ENCODE peak calls at places on chromosomes 2 and 18, in seven cellular contexts. One of them, this sample, is unnamed.

GRCh38 chr2:130819915-130820861 is 16.5 kb upstream of the ARHGEF4 start:
- DNase-seq in cardiac muscle cell: peak; percentile 60
- DNase-seq in lung: no peak
- DNase-seq in lower lobe of right lung: no peak
- DNase-seq in MM.1S: no peak
- DNase-seq in colonic mucosa: no peak
- DNase-seq in astrocyte: no peak
- DNase-seq in this sample: peak; percentile 86

GRCh38 chr2:11155326-11156059 is at the start of gene SLC66A3:
- DNase-seq in cardiac muscle cell: peak; percentile 95
- DNase-seq in lung: no peak
- DNase-seq in lower lobe of right lung: peak; percentile 91
- DNase-seq in MM.1S: peak; percentile 88
- DNase-seq in colonic mucosa: peak; percentile 34
- DNase-seq in astrocyte: peak; percentile 75
- DNase-seq in this sample: no peak

GRCh38 chr2:71611247-71611646 is 157.9 kb downstream of the DYSF start:
- DNase-seq in cardiac muscle cell: no peak
- DNase-seq in lung: peak; percentile 25
- DNase-seq in lower lobe of right lung: peak; percentile 20
- DNase-seq in MM.1S: no peak
- DNase-seq in colonic mucosa: peak; percentile 12
- DNase-seq in astrocyte: no peak
- DNase-seq in this sample: peak; percentile 21

GRCh38 chr2:28296243-28296642 is 96.4 kb upstream of the FOSL2 start:
- DNase-seq in cardiac muscle cell: no peak
- DNase-seq in lung: no peak
- DNase-seq in lower lobe of right lung: no peak
- DNase-seq in MM.1S: no peak
- DNase-seq in colonic mucosa: no peak
- DNase-seq in astrocyte: peak; percentile 77
- DNase-seq in this sample: no peak

GRCh38 chr18:12011962-12012549 is 30.7 kb downstream of the IMPA2 start:
- DNase-seq in cardiac muscle cell: no peak
- DNase-seq in lung: no peak
- DNase-seq in lower lobe of right lung: peak; percentile 60
- DNase-seq in MM.1S: no peak
- DNase-seq in colonic mucosa: peak; percentile 64
- DNase-seq in astrocyte: no peak
- DNase-seq in this sample: no peak

GRCh38 chr2:200089040-200089755 is 133.8 kb downstream of the MAIP1 start:
- DNase-seq in cardiac muscle cell: no peak
- DNase-seq in lung: no peak
- DNase-seq in lower lobe of right lung: no peak
- DNase-seq in MM.1S: no peak
- DNase-seq in colonic mucosa: no peak
- DNase-seq in astrocyte: peak; percentile 22
- DNase-seq in this sample: peak; percentile 13

GRCh38 chr2:16666453-16666801 is 793 bp upstream of the CYRIA start:
- DNase-seq in cardiac muscle cell: no peak
- DNase-seq in lung: no peak
- DNase-seq in lower lobe of right lung: no peak
- DNase-seq in MM.1S: no peak
- DNase-seq in colonic mucosa: no peak
- DNase-seq in astrocyte: peak; percentile 76
- DNase-seq in this sample: peak; percentile 38

GRCh38 chr2:108367776-108368175 is 10.0 kb upstream of the SULT1C4 start:
- DNase-seq in cardiac muscle cell: no peak
- DNase-seq in lung: no peak
- DNase-seq in lower lobe of right lung: no peak
- DNase-seq in MM.1S: no peak
- DNase-seq in colonic mucosa: no peak
- DNase-seq in astrocyte: no peak
- DNase-seq in this sample: no peak

GRCh38 chr2:67486041-67486796 is 89.1 kb downstream of the ETAA1 start:
- DNase-seq in cardiac muscle cell: no peak
- DNase-seq in lung: peak; percentile 58
- DNase-seq in lower lobe of right lung: peak; percentile 58
- DNase-seq in MM.1S: no peak
- DNase-seq in colonic mucosa: no peak
- DNase-seq in astrocyte: peak; percentile 39
- DNase-seq in this sample: no peak

GRCh38 chr18:35688757-35689156 is 107.2 kb downstream of the GALNT1 start:
- DNase-seq in cardiac muscle cell: no peak
- DNase-seq in lung: no peak
- DNase-seq in lower lobe of right lung: no peak
- DNase-seq in MM.1S: peak; percentile 56
- DNase-seq in colonic mucosa: no peak
- DNase-seq in astrocyte: no peak
- DNase-seq in this sample: no peak

GRCh38 chr2:21690005-21690404 is 566.2 kb downstream of the TDRD15 start:
- DNase-seq in cardiac muscle cell: no peak
- DNase-seq in lung: no peak
- DNase-seq in lower lobe of right lung: no peak
- DNase-seq in MM.1S: no peak
- DNase-seq in colonic mucosa: no peak
- DNase-seq in astrocyte: no peak
- DNase-seq in this sample: no peak

GRCh38 chr18:7626922-7627440 is 59.9 kb downstream of the PTPRM start:
- DNase-seq in cardiac muscle cell: no peak
- DNase-seq in lung: no peak
- DNase-seq in lower lobe of right lung: no peak
- DNase-seq in MM.1S: no peak
- DNase-seq in colonic mucosa: no peak
- DNase-seq in astrocyte: peak; percentile 72
- DNase-seq in this sample: peak; percentile 26

GRCh38 chr2:51903728-51904127 is 871.8 kb upstream of the NRXN1 start:
- DNase-seq in cardiac muscle cell: no peak
- DNase-seq in lung: no peak
- DNase-seq in lower lobe of right lung: no peak
- DNase-seq in MM.1S: no peak
- DNase-seq in colonic mucosa: no peak
- DNase-seq in astrocyte: no peak
- DNase-seq in this sample: no peak

GRCh38 chr18:2513616-2514015 is 57.7 kb downstream of the METTL4 start:
- DNase-seq in cardiac muscle cell: no peak
- DNase-seq in lung: no peak
- DNase-seq in lower lobe of right lung: no peak
- DNase-seq in MM.1S: no peak
- DNase-seq in colonic mucosa: no peak
- DNase-seq in astrocyte: no peak
- DNase-seq in this sample: no peak

GRCh38 chr2:150140777-150141176 is 346.7 kb downstream of the RND3 start:
- DNase-seq in cardiac muscle cell: no peak
- DNase-seq in lung: no peak
- DNase-seq in lower lobe of right lung: no peak
- DNase-seq in MM.1S: no peak
- DNase-seq in colonic mucosa: no peak
- DNase-seq in astrocyte: no peak
- DNase-seq in this sample: no peak

DNA sequence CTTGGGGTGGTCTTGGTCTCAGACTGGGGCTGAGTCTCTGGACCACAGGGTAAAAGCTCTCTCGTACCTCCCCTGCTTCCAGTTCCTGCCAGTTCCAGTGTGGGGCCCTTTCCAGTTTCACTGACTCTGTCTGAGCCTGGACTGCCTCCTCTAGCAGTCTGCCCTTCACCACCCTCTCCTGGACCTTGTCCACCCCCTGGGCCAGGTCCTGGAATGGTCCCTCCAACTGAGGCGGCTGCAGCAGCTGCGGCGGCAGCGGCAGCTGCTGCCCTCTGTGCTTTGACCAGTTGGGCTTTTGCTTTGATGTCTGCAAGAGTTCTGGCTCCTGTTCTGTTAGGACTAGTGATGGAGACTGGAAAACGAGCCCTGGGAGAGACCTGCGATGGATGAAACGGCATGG is 70.7 kb upstream of the DTNB start:
- DNase-seq in cardiac muscle cell: no peak
- DNase-seq in lung: no peak
- DNase-seq in lower lobe of right lung: no peak
- DNase-seq in MM.1S: no peak
- DNase-seq in colonic mucosa: no peak
- DNase-seq in astrocyte: no peak
- DNase-seq in this sample: no peak
- H3K36me3 ChIP-seq in cardiac muscle cell: peaks cover 4% of the 10 kb centered on the region
- H3K36me3 ChIP-seq in lung: peaks cover 13% of the 10 kb centered on the region
- H3K36me3 ChIP-seq in lower lobe of right lung: peaks cover 70% of the 10 kb centered on the region
- H3K36me3 ChIP-seq in MM.1S: no peaks in the 10 kb centered on the region
- H3K36me3 ChIP-seq in colonic mucosa: peaks cover 7% of the 10 kb centered on the region
- H3K36me3 ChIP-seq in astrocyte: peaks cover 18% of the 10 kb centered on the region
- H3K36me3 ChIP-seq in this sample: peaks cover 10% of the 10 kb centered on the region

GRCh38 chr2:112089375-112089774 is 34.3 kb downstream of the TMEM87B start:
- DNase-seq in cardiac muscle cell: no peak
- DNase-seq in lung: no peak
- DNase-seq in lower lobe of right lung: no peak
- DNase-seq in MM.1S: no peak
- DNase-seq in colonic mucosa: no peak
- DNase-seq in astrocyte: no peak
- DNase-seq in this sample: no peak
- H3K36me3 ChIP-seq in cardiac muscle cell: peaks cover 13% of the 10 kb centered on the region
- H3K36me3 ChIP-seq in lung: peaks cover 10% of the 10 kb centered on the region
- H3K36me3 ChIP-seq in lower lobe of right lung: peaks cover 74% of the 10 kb centered on the region
- H3K36me3 ChIP-seq in MM.1S: no peaks in the 10 kb centered on the region
- H3K36me3 ChIP-seq in colonic mucosa: peaks cover 12% of the 10 kb centered on the region
- H3K36me3 ChIP-seq in astrocyte: peaks cover 43% of the 10 kb centered on the region
- H3K36me3 ChIP-seq in this sample: peaks cover 4% of the 10 kb centered on the region

GRCh38 chr2:230874456-230874855 is 9.7 kb downstream of the ITM2C start:
- DNase-seq in cardiac muscle cell: no peak
- DNase-seq in lung: no peak
- DNase-seq in lower lobe of right lung: no peak
- DNase-seq in MM.1S: no peak
- DNase-seq in colonic mucosa: no peak
- DNase-seq in astrocyte: no peak
- DNase-seq in this sample: no peak
- H3K36me3 ChIP-seq in cardiac muscle cell: peaks cover 36% of the 10 kb centered on the region
- H3K36me3 ChIP-seq in lung: no peaks in the 10 kb centered on the region
- H3K36me3 ChIP-seq in lower lobe of right lung: peaks cover 7% of the 10 kb centered on the region
- H3K36me3 ChIP-seq in MM.1S: peaks cover 21% of the 10 kb centered on the region
- H3K36me3 ChIP-seq in colonic mucosa: no peaks in the 10 kb centered on the region
- H3K36me3 ChIP-seq in astrocyte: no peaks in the 10 kb centered on the region
- H3K36me3 ChIP-seq in this sample: peaks cover 50% of the 10 kb centered on the region

GRCh38 chr18:54202851-54203250 is 21.6 kb downstream of the MBD2 start:
- DNase-seq in cardiac muscle cell: no peak
- DNase-seq in lung: no peak
- DNase-seq in lower lobe of right lung: no peak
- DNase-seq in MM.1S: no peak
- DNase-seq in colonic mucosa: no peak
- DNase-seq in astrocyte: no peak
- DNase-seq in this sample: no peak
- H3K36me3 ChIP-seq in cardiac muscle cell: peaks cover 19% of the 10 kb centered on the region
- H3K36me3 ChIP-seq in lung: peaks cover 8% of the 10 kb centered on the region
- H3K36me3 ChIP-seq in lower lobe of right lung: peaks cover 44% of the 10 kb centered on the region
- H3K36me3 ChIP-seq in MM.1S: peaks cover 13% of the 10 kb centered on the region
- H3K36me3 ChIP-seq in colonic mucosa: peaks cover 6% of the 10 kb centered on the region
- H3K36me3 ChIP-seq in astrocyte: peaks cover 11% of the 10 kb centered on the region
- H3K36me3 ChIP-seq in this sample: peaks cover 9% of the 10 kb centered on the region

GRCh38 chr18:24188120-24188519 is 49.3 kb downstream of the CABYR start:
- DNase-seq in cardiac muscle cell: no peak
- DNase-seq in lung: no peak
- DNase-seq in lower lobe of right lung: no peak
- DNase-seq in MM.1S: no peak
- DNase-seq in colonic mucosa: no peak
- DNase-seq in astrocyte: no peak
- DNase-seq in this sample: no peak

GRCh38 chr18:24187689-24188088 is 48.8 kb downstream of the CABYR start:
- DNase-seq in cardiac muscle cell: no peak
- DNase-seq in lung: no peak
- DNase-seq in lower lobe of right lung: no peak
- DNase-seq in MM.1S: no peak
- DNase-seq in colonic mucosa: no peak
- DNase-seq in astrocyte: no peak
- DNase-seq in this sample: no peak

GRCh38 chr18:24187049-24187448 is 48.2 kb downstream of the CABYR start:
- DNase-seq in cardiac muscle cell: no peak
- DNase-seq in lung: no peak
- DNase-seq in lower lobe of right lung: no peak
- DNase-seq in MM.1S: peak; percentile 63
- DNase-seq in colonic mucosa: no peak
- DNase-seq in astrocyte: no peak
- DNase-seq in this sample: no peak

GRCh38 chr18:24189007-24189528 is 50.2 kb downstream of the CABYR start:
- DNase-seq in cardiac muscle cell: no peak
- DNase-seq in lung: no peak
- DNase-seq in lower lobe of right lung: no peak
- DNase-seq in MM.1S: peak; percentile 61
- DNase-seq in colonic mucosa: no peak
- DNase-seq in astrocyte: no peak
- DNase-seq in this sample: no peak

DNA sequence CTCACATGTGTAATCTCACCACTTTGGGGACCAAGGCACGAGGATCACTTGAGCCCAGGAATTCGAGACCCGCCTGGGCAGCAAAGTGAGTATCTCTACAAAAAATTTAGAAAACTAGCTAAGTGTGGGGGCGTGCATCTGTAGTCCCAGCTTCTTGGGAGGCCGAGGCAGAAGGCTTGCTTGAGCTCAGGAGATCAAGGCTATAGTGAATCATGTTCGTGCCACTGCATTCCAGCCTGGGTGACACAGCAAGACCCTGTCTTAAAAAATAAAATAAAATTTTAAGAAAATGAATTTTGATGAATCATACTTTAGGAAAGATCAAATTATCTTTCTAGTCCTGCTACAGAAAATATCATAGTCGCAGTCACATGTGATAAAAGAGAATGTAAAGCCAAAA is 46.9 kb downstream of the CABYR start:
- DNase-seq in cardiac muscle cell: no peak
- DNase-seq in lung: no peak
- DNase-seq in lower lobe of right lung: no peak
- DNase-seq in MM.1S: no peak
- DNase-seq in colonic mucosa: no peak
- DNase-seq in astrocyte: peak; percentile 46
- DNase-seq in this sample: no peak
- H3K36me3 ChIP-seq in cardiac muscle cell: no peaks in the 10 kb centered on the region
- H3K36me3 ChIP-seq in lung: peaks cover 3% of the 10 kb centered on the region
- H3K36me3 ChIP-seq in lower lobe of right lung: peaks cover 8% of the 10 kb centered on the region
- H3K36me3 ChIP-seq in MM.1S: no peaks in the 10 kb centered on the region
- H3K36me3 ChIP-seq in colonic mucosa: no peaks in the 10 kb centered on the region
- H3K36me3 ChIP-seq in astrocyte: no peaks in the 10 kb centered on the region
- H3K36me3 ChIP-seq in this sample: no peaks in the 10 kb centered on the region

DNA sequence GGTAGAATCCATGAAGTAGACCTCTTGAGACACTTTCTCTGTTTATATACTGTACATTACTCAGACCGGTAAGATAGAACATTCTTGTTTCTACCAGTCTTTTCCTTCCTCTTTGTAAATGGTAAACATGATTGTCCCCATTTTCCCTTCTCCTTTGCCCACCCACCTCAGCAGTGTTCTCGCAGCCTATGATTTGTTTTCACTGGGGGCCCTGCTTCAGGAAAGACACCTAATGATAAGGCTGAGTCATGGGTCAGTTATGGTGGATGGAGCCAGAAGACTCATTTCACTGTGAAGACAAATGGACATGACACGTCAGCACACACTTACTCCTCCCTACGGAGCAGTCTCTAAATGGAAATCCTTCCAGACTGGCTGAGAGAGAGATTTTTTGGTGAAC is 23.7 kb downstream of the CENPO start:
- DNase-seq in cardiac muscle cell: no peak
- DNase-seq in lung: no peak
- DNase-seq in lower lobe of right lung: no peak
- DNase-seq in MM.1S: no peak
- DNase-seq in colonic mucosa: peak; percentile 6
- DNase-seq in astrocyte: peak; percentile 93
- DNase-seq in this sample: no peak
- H3K36me3 ChIP-seq in cardiac muscle cell: no peaks in the 10 kb centered on the region
- H3K36me3 ChIP-seq in lung: peaks cover 3% of the 10 kb centered on the region
- H3K36me3 ChIP-seq in lower lobe of right lung: peaks cover 32% of the 10 kb centered on the region
- H3K36me3 ChIP-seq in MM.1S: peaks cover 20% of the 10 kb centered on the region
- H3K36me3 ChIP-seq in colonic mucosa: no peaks in the 10 kb centered on the region
- H3K36me3 ChIP-seq in astrocyte: peaks cover 39% of the 10 kb centered on the region
- H3K36me3 ChIP-seq in this sample: peaks cover 27% of the 10 kb centered on the region